ENCODE peak calls at places on chromosomes 3 and 15, in eight cellular contexts. S, K, L, H, F, R, Y and A are unnamed samples.

GRCh38 chr15:90099072-90099867 is 3.0 kb downstream of the IDH2 start:
- DNase-seq in Y (no peak), S (no peak), H (no peak), K (no peak), R (peak; percentile 81), F (peak; percentile 48), L (no peak), A (no peak)

GRCh38 chr15:51846463-51847230 is 17.2 kb downstream of the TMOD3 start:
- DNase-seq in S (peak; percentile 62), Y (no peak), K (no peak), F (no peak), H (no peak), R (no peak), L (no peak), A (no peak)

GRCh38 chr3:69665026-69665739 is 74.1 kb upstream of the MITF start:
- DNase-seq in R (no peak), S (no peak), L (no peak), Y (no peak), K (no peak), H (no peak), F (no peak), A (peak; percentile 31)

GRCh38 chr15:58498821-58499580 is 67.2 kb downstream of the LIPC start:
- DNase-seq in S (peak; percentile 98), H (no peak), F (no peak), K (no peak), L (no peak), Y (no peak), R (no peak), A (no peak)

GRCh38 chr3:171813278-171813896 is 3.1 kb upstream of the PLD1 start:
- DNase-seq in K (no peak), S (no peak), F (no peak), L (no peak), R (no peak), Y (no peak), H (no peak), A (no peak)

GRCh38 chr15:67826717-67827560 is 1.6 kb downstream of the SKOR1 start:
- DNase-seq in R (peak; percentile 56), Y (no peak), H (peak; percentile 79), S (no peak), L (no peak), F (no peak), K (peak; percentile 38), A (no peak)

GRCh38 chr3:182413061-182413460 is 380.2 kb upstream of the ATP11B start:
- DNase-seq in H (no peak), L (no peak), S (no peak), F (no peak), K (no peak), Y (no peak), R (no peak), A (no peak)

GRCh38 chr15:80436511-80437307 is 32.5 kb downstream of the ARNT2 start:
- DNase-seq in K (no peak), S (peak; percentile 82), H (no peak), F (no peak), L (no peak), Y (no peak), R (peak; percentile 32), A (peak; percentile 34)

GRCh38 chr15:89627256-89627970 is 27.9 kb downstream of the KIF7 start:
- DNase-seq in S (no peak), Y (no peak), R (no peak), F (no peak), K (no peak), L (no peak), H (peak; percentile 44), A (no peak)

GRCh38 chr3:173770011-173770410 is 372.5 kb downstream of the NLGN1 start:
- DNase-seq in R (no peak), F (no peak), Y (no peak), H (no peak), S (peak; percentile 37), L (no peak), K (no peak), A (no peak)

GRCh38 chr15:72732554-72732953 is 46.5 kb downstream of the BBS4 start:
- DNase-seq in F (no peak), L (no peak), R (no peak), H (no peak), K (no peak), Y (no peak), S (no peak), A (no peak)

DNA sequence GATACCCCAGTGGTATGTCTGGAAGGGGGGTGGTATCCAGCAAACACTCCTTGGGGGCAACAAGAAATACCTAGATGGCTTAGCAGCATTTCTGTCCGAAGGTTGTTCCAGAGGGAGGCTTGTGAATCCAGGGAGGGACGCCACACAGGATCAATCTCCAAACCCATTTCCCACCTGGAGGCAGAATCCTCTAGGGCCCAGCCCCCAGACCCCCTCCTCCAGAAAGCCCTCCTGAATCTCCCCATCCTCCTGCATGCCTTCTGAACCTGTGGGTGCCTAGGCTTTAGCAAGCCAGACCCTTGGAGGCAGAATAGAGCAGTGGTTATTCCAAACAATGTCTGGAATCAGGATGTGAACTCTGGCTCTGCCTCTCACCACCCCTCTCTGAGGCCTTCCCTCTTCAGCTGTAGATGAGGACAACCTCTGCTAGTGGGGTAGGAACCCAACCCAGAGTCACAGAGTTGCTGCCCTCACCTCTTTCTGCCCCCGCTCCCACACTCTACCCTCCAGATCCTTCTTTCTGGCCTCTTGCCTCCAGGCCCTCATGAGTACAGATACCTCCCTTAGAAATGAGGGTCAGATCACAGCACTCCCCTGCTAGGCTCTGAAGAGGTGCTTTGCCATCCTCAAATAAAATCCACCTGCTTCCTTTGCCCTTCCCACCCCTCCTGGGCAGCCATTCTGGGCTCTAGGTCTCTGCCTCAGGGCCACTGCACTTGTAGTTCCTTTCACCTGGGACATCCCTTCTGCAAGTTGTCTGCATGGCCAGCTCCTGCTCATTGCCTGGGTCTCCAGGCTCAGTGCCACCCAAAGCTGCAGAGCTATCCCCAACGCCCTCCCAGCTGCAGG is 8.1 kb downstream of the CISH start:
- DNase-seq in K (no peak), H (no peak), L (no peak), S (no peak), R (no peak), Y (peak; percentile 19), F (no peak), A (no peak)
- TF ChIP-seq POLR2A in K (no peak), H (no peak), L (no peak), S (no peak), R (no peak), Y (no peak), F (no peak), A (no peak)

GRCh38 chr3:9032236-9032777 is 69.0 kb upstream of the RAD18 start:
- DNase-seq in K (no peak), F (no peak), L (no peak), H (peak; percentile 44), Y (no peak), S (no peak), R (no peak), A (no peak)

GRCh38 chr3:9036327-9037112 is 73.2 kb upstream of the RAD18 start:
- DNase-seq in F (peak; percentile 56), S (peak; percentile 9), H (no peak), R (no peak), Y (peak; percentile 89), L (no peak), K (no peak), A (peak; percentile 45)

GRCh38 chr3:9035473-9035872 is 72.2 kb upstream of the RAD18 start:
- DNase-seq in L (no peak), F (no peak), Y (no peak), S (no peak), R (no peak), H (no peak), K (no peak), A (no peak)

GRCh38 chr3:9037113-9037715 is 73.9 kb upstream of the RAD18 start:
- DNase-seq in K (no peak), S (no peak), F (no peak), Y (peak; percentile 80), L (no peak), H (peak; percentile 58), R (no peak), A (no peak)

DNA sequence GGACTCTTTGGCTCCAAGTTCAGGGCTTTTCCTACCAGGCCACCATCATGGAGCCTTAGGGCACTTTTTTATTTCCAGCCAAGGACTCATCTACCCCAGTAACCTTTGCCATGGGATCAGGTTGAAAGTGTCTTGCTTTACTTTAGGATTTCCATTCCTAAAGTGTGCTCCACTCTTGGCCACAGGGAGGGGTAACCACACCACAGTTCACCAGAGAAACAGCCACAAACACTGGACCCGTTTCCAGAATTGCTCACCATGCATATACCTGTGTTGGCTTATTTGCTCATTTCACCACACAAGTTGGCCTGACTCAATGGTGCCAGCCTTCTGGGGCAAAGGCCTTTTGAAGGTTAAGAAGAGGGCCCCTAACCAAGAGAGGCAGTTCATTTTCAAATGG is 70.6 kb upstream of the RAD18 start:
- DNase-seq in F (no peak), H (no peak), K (no peak), R (no peak), Y (no peak), S (no peak), L (no peak), A (no peak)
- TF ChIP-seq CTCF in F (no peak), H (no peak), K (no peak), R (no peak), Y (no peak), S (no peak), L (no peak), A (no peak)

GRCh38 chr3:106245400-106245799 is 376.6 kb upstream of the CBLB start:
- DNase-seq in R (no peak), Y (no peak), F (no peak), S (no peak), H (no peak), K (no peak), L (no peak), A (no peak)

GRCh38 chr3:106241593-106241992 is 372.8 kb upstream of the CBLB start:
- DNase-seq in L (no peak), R (no peak), F (no peak), Y (no peak), S (no peak), K (no peak), H (no peak), A (no peak)

GRCh38 chr3:106247902-106248684 is 379.3 kb upstream of the CBLB start:
- DNase-seq in H (no peak), K (no peak), F (no peak), Y (no peak), R (no peak), S (peak; percentile 17), L (no peak), A (no peak)

GRCh38 chr3:106239195-106239697 is 370.4 kb upstream of the CBLB start:
- DNase-seq in L (no peak), H (no peak), F (no peak), Y (no peak), R (no peak), K (no peak), S (peak; percentile 16), A (no peak)

GRCh38 chr3:106242779-106243178 is 374.0 kb upstream of the CBLB start:
- DNase-seq in R (no peak), F (no peak), Y (no peak), S (no peak), H (no peak), L (no peak), K (no peak), A (no peak)
- TF ChIP-seq POLR2A in R (no peak), F (no peak), Y (no peak), S (no peak), H (no peak), L (peak; percentile 35), K (no peak), A (no peak)

GRCh38 chr3:62625278-62625677 is 249.9 kb downstream of the CADPS start:
- DNase-seq in F (no peak), S (no peak), H (no peak), Y (no peak), R (no peak), L (no peak), K (no peak), A (no peak)

GRCh38 chr3:62621171-62621570 is 247.8 kb upstream of the FEZF2 start:
- DNase-seq in H (no peak), L (no peak), K (no peak), Y (no peak), S (peak; percentile 12), R (no peak), F (no peak), A (no peak)

GRCh38 chr3:62622553-62623174 is 249.3 kb upstream of the FEZF2 start:
- DNase-seq in L (peak; percentile 1), Y (peak; percentile 18), R (no peak), F (no peak), H (no peak), K (no peak), S (peak; percentile 61), A (no peak)
- TF ChIP-seq CTCF in L (peak; percentile 56), Y (peak; percentile 52), R (peak; percentile 34), F (peak; percentile 57), H (peak; percentile 54), K (peak; percentile 70), S (peak; percentile 77), A (peak; percentile 57)